ENCODE peak calls at places on chromosomes 11 and 22, in five cellular contexts. S, A, M, R and N are unnamed samples.

GRCh38 chr22:19579880-19580279 is 55.7 kb upstream of the CLDN5 start:
- DNase-seq in S (no peak), A (peak; percentile 92), M (peak; percentile 67), R (no peak), N (no peak)

GRCh38 chr11:127383026-127383425 is 382.5 kb upstream of the KIRREL3 start:
- DNase-seq in S (no peak), A (no peak), M (no peak), R (no peak), N (no peak)

GRCh38 chr22:20062766-20063083 is 17.3 kb upstream of the DGCR8 start:
- DNase-seq in S (no peak), A (no peak), M (no peak), R (no peak), N (no peak)

GRCh38 chr11:28315440-28315839 is 207.3 kb downstream of the METTL15 start:
- DNase-seq in S (no peak), A (no peak), M (no peak), R (no peak), N (no peak)

GRCh38 chr11:6258571-6258998 is 1.1 kb upstream of the CCKBR start:
- DNase-seq in S (no peak), A (no peak), M (no peak), R (no peak), N (no peak)

GRCh38 chr11:2807276-2807681 is 78.3 kb downstream of the CDKN1C start:
- DNase-seq in S (peak; percentile 97), A (peak; percentile 26), M (peak; percentile 91), R (peak; percentile 71), N (peak; percentile 84)

GRCh38 chr11:81026008-81026407 is 1585.2 kb upstream of the TENM4 start:
- DNase-seq in S (no peak), A (no peak), M (no peak), R (no peak), N (no peak)

GRCh38 chr11:17314232-17314547 is 37.4 kb upstream of the NCR3LG1 start:
- DNase-seq in S (no peak), A (peak; percentile 49), M (no peak), R (no peak), N (no peak)

GRCh38 chr11:115939726-115940421 is 435.7 kb upstream of the CADM1 start:
- DNase-seq in S (no peak), A (no peak), M (no peak), R (no peak), N (no peak)

GRCh38 chr11:107563702-107564101 is 1.8 kb downstream of the ALKBH8 start:
- DNase-seq in S (no peak), A (peak; percentile 69), M (peak; percentile 21), R (peak; percentile 38), N (no peak)

GRCh38 chr11:75654314-75654713 is 14.5 kb downstream of the MAP6 start:
- DNase-seq in S (no peak), A (no peak), M (no peak), R (no peak), N (no peak)

GRCh38 chr22:39979458-39979857 is 15.3 kb upstream of the FAM83F start:
- DNase-seq in S (no peak), A (no peak), M (no peak), R (no peak), N (no peak)

GRCh38 chr11:121236115-121237001 is 56.2 kb upstream of the SC5D start:
- DNase-seq in S (no peak), A (peak; percentile 4), M (no peak), R (no peak), N (no peak)

DNA sequence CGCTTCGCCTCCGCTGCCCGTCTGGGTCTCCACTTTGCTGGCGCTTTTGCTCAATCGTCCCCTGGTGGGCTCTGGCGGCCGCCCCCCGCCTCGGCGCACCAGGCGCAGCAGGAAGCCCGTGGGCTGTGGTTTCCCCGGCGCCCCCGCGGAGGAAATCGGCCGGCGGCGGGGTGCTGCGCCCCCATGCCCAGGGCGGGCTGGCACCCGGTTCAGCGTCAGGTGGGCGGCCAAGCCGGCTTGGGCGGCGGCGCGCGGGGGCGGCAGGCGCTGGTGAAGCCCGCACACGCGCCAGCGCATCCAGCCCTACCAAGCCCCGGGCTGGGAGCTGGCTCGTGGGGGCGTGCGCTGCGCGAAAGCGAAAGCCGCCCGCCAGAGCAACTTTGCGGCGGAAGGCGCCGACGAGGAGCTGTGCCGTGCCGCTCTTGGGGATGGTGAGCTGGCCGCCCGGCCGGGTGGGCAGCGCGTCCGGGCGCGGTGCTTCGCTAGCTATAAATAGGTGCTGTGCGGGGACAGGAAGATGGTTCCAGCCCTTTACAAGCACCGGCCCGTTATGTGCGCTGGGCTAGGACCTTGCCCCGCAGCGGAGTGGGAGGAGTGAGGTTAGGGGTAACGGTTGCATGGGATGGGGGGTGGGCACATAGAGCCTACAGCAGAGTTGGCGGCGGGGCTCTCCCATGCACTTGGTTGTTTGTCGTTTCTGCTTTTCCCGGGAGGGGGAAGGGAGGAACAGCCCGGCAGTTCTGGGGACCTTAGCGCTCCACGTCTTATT is 25.0 kb upstream of the SUSD2 start:
- DNase-seq in S (peak; percentile 92), A (peak; percentile 55), M (peak; percentile 41), R (no peak), N (no peak)
- H3K4me1 ChIP-seq in S (peaks cover 75% of the 10 kb centered on the region), A (peaks cover 13% of the 10 kb centered on the region), M (peaks cover 40% of the 10 kb centered on the region), R (peaks cover 28% of the 10 kb centered on the region), N (peaks cover 9% of the 10 kb centered on the region)

GRCh38 chr11:9677951-9678350 is 14.1 kb downstream of the SWAP70 start:
- DNase-seq in S (no peak), A (no peak), M (no peak), R (no peak), N (no peak)

GRCh38 chr11:9680028-9680427 is 16.2 kb downstream of the SWAP70 start:
- DNase-seq in S (no peak), A (no peak), M (no peak), R (no peak), N (no peak)

GRCh38 chr11:9678576-9678975 is 14.7 kb downstream of the SWAP70 start:
- DNase-seq in S (no peak), A (no peak), M (no peak), R (no peak), N (no peak)

GRCh38 chr11:9681583-9682372 is 17.9 kb downstream of the SWAP70 start:
- DNase-seq in S (no peak), A (no peak), M (peak; percentile 12), R (no peak), N (no peak)
- TF ChIP-seq POLR2A in S (no peak), A (no peak), M (no peak), R (no peak), N (no peak)

GRCh38 chr11:67648140-67648795 is 2.3 kb downstream of the ACY3 start:
- DNase-seq in S (peak; percentile 55), A (no peak), M (no peak), R (no peak), N (no peak)

GRCh38 chr11:67647471-67647870 is 3.1 kb downstream of the ACY3 start:
- DNase-seq in S (peak; percentile 61), A (no peak), M (no peak), R (no peak), N (no peak)

GRCh38 chr11:67651976-67652895 is 1.7 kb upstream of the ACY3 start:
- DNase-seq in S (no peak), A (no peak), M (no peak), R (no peak), N (no peak)

GRCh38 chr11:67648796-67649613 is 1.5 kb downstream of the ACY3 start:
- DNase-seq in S (peak; percentile 29), A (no peak), M (no peak), R (no peak), N (no peak)

GRCh38 chr11:67649634-67650540 is 643 bp downstream of the ACY3 start:
- DNase-seq in S (no peak), A (no peak), M (no peak), R (no peak), N (no peak)
- H3K4me1 ChIP-seq in S (peaks cover 10% of the 10 kb centered on the region), A (no peaks in the 10 kb centered on the region), M (no peaks in the 10 kb centered on the region), R (no peaks in the 10 kb centered on the region), N (no peaks in the 10 kb centered on the region)

DNA sequence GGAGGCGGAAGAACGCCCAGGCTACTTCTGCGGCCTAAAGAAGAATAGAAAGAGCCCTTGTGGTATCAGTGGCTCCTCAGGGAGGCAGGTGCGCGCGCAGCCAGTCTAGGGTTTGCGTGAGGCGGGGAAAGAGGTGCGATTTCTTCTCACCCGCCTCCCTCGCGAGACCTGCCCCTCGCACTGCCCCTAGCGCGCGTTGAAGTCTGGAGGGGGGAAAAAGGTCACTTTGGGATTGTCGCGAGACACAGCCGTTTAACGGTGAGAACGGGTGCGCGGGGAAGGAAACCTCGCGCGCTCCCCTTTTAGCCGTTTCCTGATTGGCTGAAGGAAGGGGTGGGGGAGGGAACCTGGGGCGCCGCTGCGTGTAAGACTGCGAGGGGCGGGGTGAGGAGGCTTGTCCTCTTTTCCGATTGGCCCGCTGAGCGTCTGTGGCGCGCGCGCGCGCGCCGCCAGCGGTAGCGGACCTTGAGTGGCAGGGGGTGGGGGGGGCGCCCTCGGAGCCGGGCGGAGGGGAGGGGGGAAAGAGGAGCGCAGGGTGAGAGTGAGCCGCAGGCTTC is at the start of gene ZFP91:
- DNase-seq in S (peak; percentile 98), A (peak; percentile 99), M (peak; percentile 99), R (peak; percentile 99), N (peak; percentile 98)
- TF ChIP-seq POLR2A in S (peak; percentile 79), A (no peak), M (peak; percentile 73), R (peak; percentile 73), N (peak; percentile 66)

GRCh38 chr11:78319453-78319955 is 98.1 kb downstream of the GAB2 start:
- DNase-seq in S (no peak), A (peak; percentile 36), M (peak; percentile 24), R (no peak), N (no peak)
- H3K4me1 ChIP-seq in S (peaks cover 24% of the 10 kb centered on the region), A (peaks cover 21% of the 10 kb centered on the region), M (no peaks in the 10 kb centered on the region), R (peaks cover 28% of the 10 kb centered on the region), N (no peaks in the 10 kb centered on the region)

GRCh38 chr22:22168190-22168940 is 76.2 kb upstream of the VPREB1 start:
- DNase-seq in S (no peak), A (no peak), M (no peak), R (no peak), N (no peak)
- TF ChIP-seq POLR2A in S (no peak), A (no peak), M (no peak), R (no peak), N (no peak)

GRCh38 chr22:35612903-35613302 is 4.2 kb downstream of the MB start:
- DNase-seq in S (no peak), A (no peak), M (no peak), R (no peak), N (no peak)

GRCh38 chr22:35609761-35610160 is 7.4 kb downstream of the MB start:
- DNase-seq in S (no peak), A (no peak), M (no peak), R (no peak), N (no peak)

GRCh38 chr22:35611891-35612576 is 5.1 kb downstream of the MB start:
- DNase-seq in S (no peak), A (no peak), M (no peak), R (no peak), N (peak; percentile 94)

GRCh38 chr22:35610741-35611140 is 6.4 kb downstream of the MB start:
- DNase-seq in S (no peak), A (no peak), M (no peak), R (no peak), N (no peak)

GRCh38 chr22:35611200-35611890 is 5.8 kb downstream of the MB start:
- DNase-seq in S (no peak), A (no peak), M (no peak), R (no peak), N (no peak)
- H3K4me1 ChIP-seq in S (no peaks in the 10 kb centered on the region), A (no peaks in the 10 kb centered on the region), M (no peaks in the 10 kb centered on the region), R (peaks cover 8% of the 10 kb centered on the region), N (no peaks in the 10 kb centered on the region)